ENCODE peak calls at places on chromosomes 3 and 15, in four cellular contexts. E, A, X and H are unnamed samples.

GRCh38 chr3:86990171-86990733 is 697 bp downstream of the VGLL3 start:
- DNase-seq in A (peak; percentile 84), X (no peak), E (no peak), H (no peak)

GRCh38 chr3:129441782-129442181 is 1.8 kb downstream of the IFT122 start:
- DNase-seq in A (no peak), X (no peak), E (no peak), H (no peak)

GRCh38 chr3:156535162-156535627 is 19.7 kb downstream of the SSR3 start:
- DNase-seq in E (no peak), A (peak; percentile 93), X (peak; percentile 98), H (no peak)

GRCh38 chr3:138442433-138442832 is 8.0 kb downstream of the ESYT3 start:
- DNase-seq in X (no peak), E (no peak), A (peak; percentile 85), H (no peak)

GRCh38 chr3:99780749-99781148 is 36.9 kb upstream of the CMSS1 start:
- DNase-seq in E (no peak), A (no peak), X (no peak), H (no peak)

GRCh38 chr15:77614251-77614806 is 18.4 kb downstream of the LINGO1 start:
- DNase-seq in A (no peak), E (no peak), X (no peak), H (no peak)

GRCh38 chr3:85821130-85821756 is 862.5 kb downstream of the CADM2 start:
- DNase-seq in X (no peak), A (peak; percentile 68), E (no peak), H (peak; percentile 3)

GRCh38 chr15:28992340-28992864 is 106.6 kb downstream of the APBA2 start:
- DNase-seq in E (no peak), A (no peak), X (no peak), H (no peak)

GRCh38 chr3:102441832-102442231 is 7.0 kb downstream of the ZPLD1 start:
- DNase-seq in A (no peak), X (no peak), E (no peak), H (no peak)

GRCh38 chr3:190041333-190042041 is 79.2 kb downstream of the P3H2 start:
- DNase-seq in E (peak; percentile 53), A (peak; percentile 34), X (peak; percentile 15), H (peak; percentile 12)

GRCh38 chr3:37367436-37367835 is 193.1 kb upstream of the LRRFIP2 start:
- DNase-seq in X (no peak), E (no peak), A (no peak), H (no peak)

GRCh38 chr3:157176108-157176507 is 16.2 kb upstream of the CCNL1 start:
- DNase-seq in X (no peak), E (no peak), A (peak; percentile 16), H (no peak)

GRCh38 chr3:100873624-100874023 is 119.6 kb downstream of the ABI3BP start:
- DNase-seq in X (no peak), A (no peak), E (no peak), H (no peak)

GRCh38 chr15:27538325-27538724 is 560.8 kb downstream of the OCA2 start:
- DNase-seq in X (no peak), A (no peak), E (no peak), H (no peak)

GRCh38 chr3:108471346-108471935 is 39.0 kb downstream of the MYH15 start:
- DNase-seq in A (no peak), E (no peak), X (no peak), H (no peak)

GRCh38 chr15:59892995-59893394 is 111.1 kb upstream of the FOXB1 start:
- DNase-seq in X (no peak), E (no peak), A (peak; percentile 59), H (no peak)

GRCh38 chr15:83088876-83089275 is 18.6 kb upstream of the TM6SF1 start:
- DNase-seq in E (no peak), X (no peak), A (no peak), H (no peak)

GRCh38 chr15:45548753-45549520 is 26.4 kb upstream of the SLC30A4 start:
- DNase-seq in X (no peak), A (no peak), E (no peak), H (no peak)

GRCh38 chr3:97293596-97294131 is 470.9 kb upstream of the ARL6 start:
- DNase-seq in A (no peak), X (no peak), E (no peak), H (no peak)

GRCh38 chr3:102129774-102130608 is 280.7 kb downstream of the NFKBIZ start:
- DNase-seq in X (peak; percentile 38), E (no peak), A (peak; percentile 33), H (no peak)

GRCh38 chr15:33540174-33540573 is 229.4 kb downstream of the RYR3 start:
- DNase-seq in A (no peak), X (no peak), E (no peak), H (no peak)

GRCh38 chr3:45948409-45948808 is 5.1 kb downstream of the CXCR6 start:
- DNase-seq in A (no peak), X (peak; percentile 42), E (no peak), H (no peak)

GRCh38 chr3:126197854-126198584 is 17.6 kb upstream of the ALDH1L1 start:
- DNase-seq in X (peak; percentile 38), A (peak; percentile 80), E (peak; percentile 26), H (peak; percentile 15)

DNA sequence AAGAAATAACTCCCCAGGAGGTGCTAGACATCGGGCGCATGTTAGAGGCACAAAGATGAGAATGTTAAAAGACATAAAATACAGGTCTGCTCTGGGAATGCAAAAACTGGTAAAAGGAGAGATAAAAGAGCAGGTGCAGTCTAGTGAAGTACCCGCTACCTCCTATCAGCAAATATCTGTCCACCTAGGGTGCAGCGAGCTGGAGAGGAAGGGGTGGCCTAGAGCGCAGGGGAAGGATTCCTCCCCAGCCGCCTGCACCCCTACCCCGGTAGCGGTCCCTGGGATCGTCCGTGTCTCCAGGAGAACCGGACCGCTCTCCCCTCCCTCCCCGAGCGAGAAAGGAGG is 230 bp upstream of the ZNF662 start:
- DNase-seq in E (no peak), X (no peak), A (no peak), H (no peak)
- H3K4me3 ChIP-seq in E (no peak overlapping the region), X (peak overlapping the region; percentile 55), A (no peak overlapping the region), H (no peak overlapping the region)

GRCh38 chr3:169354774-169355501 is 308.6 kb downstream of the MECOM start:
- DNase-seq in A (no peak), X (no peak), E (no peak), H (no peak)
- H3K4me3 ChIP-seq in A (no peak overlapping the region), X (no peak overlapping the region), E (no peak overlapping the region), H (no peak overlapping the region)

DNA sequence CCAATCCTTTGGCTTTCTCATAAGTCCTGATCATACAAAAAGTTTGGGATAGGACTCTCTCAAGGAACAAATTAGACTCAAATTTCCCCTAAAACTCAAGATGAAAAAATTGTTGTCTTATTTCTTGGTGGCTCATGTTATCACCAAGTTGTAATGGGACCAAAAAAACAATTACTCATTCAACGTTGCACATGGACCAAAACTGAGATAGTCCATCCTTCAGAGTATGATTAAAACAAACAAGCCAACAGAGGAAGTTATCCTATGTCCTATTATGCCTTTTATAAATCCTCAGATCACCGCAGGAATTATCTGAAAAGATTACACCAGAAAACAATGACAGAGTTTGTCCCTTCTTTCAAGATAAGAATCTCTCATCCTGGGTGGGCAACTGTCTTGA is 90.6 kb downstream of the FOXP1 start:
- DNase-seq in X (no peak), E (no peak), A (no peak), H (no peak)
- H3K4me3 ChIP-seq in X (no peak overlapping the region), E (no peak overlapping the region), A (no peak overlapping the region), H (no peak overlapping the region)

GRCh38 chr3:9401986-9402385 is 4.6 kb downstream of the SETD5 start:
- DNase-seq in E (no peak), A (no peak), X (no peak), H (no peak)

GRCh38 chr3:9400626-9401025 is 3.2 kb downstream of the SETD5 start:
- DNase-seq in E (no peak), A (peak; percentile 17), X (no peak), H (no peak)

GRCh38 chr3:9404680-9405079 is 7.3 kb downstream of the SETD5 start:
- DNase-seq in E (no peak), A (no peak), X (no peak), H (no peak)

GRCh38 chr3:9403463-9403862 is 6.0 kb downstream of the SETD5 start:
- DNase-seq in E (no peak), A (no peak), X (no peak), H (no peak)

GRCh38 chr3:9402410-9403228 is 5.2 kb downstream of the SETD5 start:
- DNase-seq in E (no peak), X (no peak), A (peak; percentile 73), H (no peak)
- H3K4me3 ChIP-seq in E (no peak overlapping the region), X (peak overlapping the region; percentile 31), A (peak overlapping the region; percentile 1), H (no peak overlapping the region)

GRCh38 chr15:50055333-50056278 is 63.4 kb downstream of the ATP8B4 start:
- DNase-seq in X (peak; percentile 46), A (no peak), E (no peak), H (no peak)
- H3K4me3 ChIP-seq in X (no peak overlapping the region), A (no peak overlapping the region), E (no peak overlapping the region), H (no peak overlapping the region)

DNA sequence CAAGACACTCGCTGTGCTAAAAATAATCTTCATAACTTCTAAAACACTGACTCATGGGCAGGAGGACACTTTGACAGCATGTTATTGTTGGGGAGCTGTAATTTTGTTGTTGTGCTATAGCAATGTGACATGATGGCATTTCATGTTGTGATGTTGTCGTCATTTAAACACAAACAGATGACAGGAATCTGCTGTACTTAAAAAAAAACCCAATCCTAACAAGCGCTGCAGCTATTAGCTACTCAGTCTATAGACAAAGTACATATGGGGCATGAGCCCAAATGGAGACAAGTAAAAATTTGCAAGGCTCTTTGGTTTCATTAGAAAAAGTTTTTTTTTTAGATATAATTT is 828 bp upstream of the ATOSA start:
- DNase-seq in A (no peak), E (no peak), X (no peak), H (no peak)
- H3K4me3 ChIP-seq in A (peak overlapping the region; percentile 85), E (peak overlapping the region; percentile 99), X (peak overlapping the region; percentile 89), H (peak overlapping the region; percentile 99)

GRCh38 chr15:63059075-63059474 is 16.5 kb downstream of the TPM1 start:
- DNase-seq in X (no peak), E (no peak), A (no peak), H (no peak)
- H3K4me3 ChIP-seq in X (no peak overlapping the region), E (no peak overlapping the region), A (no peak overlapping the region), H (no peak overlapping the region)

DNA sequence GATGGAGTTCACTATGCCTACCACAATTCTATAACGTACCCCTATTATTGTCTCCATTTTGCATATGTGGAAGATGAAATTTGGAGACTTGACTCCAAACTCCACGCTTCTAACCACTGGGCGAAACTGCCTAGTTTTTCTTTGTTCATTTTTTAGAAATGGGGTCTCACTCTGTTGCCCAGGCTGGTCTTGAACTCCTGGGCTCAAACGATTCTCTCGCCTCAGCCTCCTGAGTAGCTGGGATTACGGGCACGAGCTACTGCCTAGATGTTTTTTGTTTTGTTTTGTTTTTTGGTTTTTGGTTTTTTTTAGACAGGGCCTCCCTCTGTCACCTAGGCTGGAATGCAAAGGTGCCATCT is 584 bp upstream of the RPL32 start:
- DNase-seq in X (no peak), A (no peak), E (no peak), H (no peak)
- H3K4me3 ChIP-seq in X (peak overlapping the region; percentile 29), A (no peak overlapping the region), E (peak overlapping the region; percentile 22), H (peak overlapping the region; percentile 1)